ENCODE peak calls at places on chromosomes 11 and 22, in five cellular contexts. One of them, this sample, is unnamed.

GRCh38 chr11:95799531-95799930 is 9.2 kb downstream of the CEP57 start:
- DNase-seq in fibroblast of pulmonary artery: no peak
- DNase-seq in thyroid gland: no peak
- DNase-seq in HFF-Myc: peak; percentile 30
- DNase-seq in brain microvascular endothelial cell: no peak
- DNase-seq in this sample: no peak

GRCh38 chr11:29280452-29280851 is 736.4 kb downstream of the KCNA4 start:
- DNase-seq in fibroblast of pulmonary artery: peak; percentile 29
- DNase-seq in thyroid gland: no peak
- DNase-seq in HFF-Myc: no peak
- DNase-seq in brain microvascular endothelial cell: no peak
- DNase-seq in this sample: peak; percentile 66

GRCh38 chr22:43889366-43890253 is 2.2 kb downstream of the PNPLA5 start:
- DNase-seq in fibroblast of pulmonary artery: peak; percentile 28
- DNase-seq in thyroid gland: no peak
- DNase-seq in HFF-Myc: no peak
- DNase-seq in brain microvascular endothelial cell: no peak
- DNase-seq in this sample: peak; percentile 19

GRCh38 chr11:12270215-12270797 is 107.1 kb upstream of the PARVA start:
- DNase-seq in fibroblast of pulmonary artery: peak; percentile 35
- DNase-seq in thyroid gland: no peak
- DNase-seq in HFF-Myc: no peak
- DNase-seq in brain microvascular endothelial cell: no peak
- DNase-seq in this sample: no peak

GRCh38 chr11:17770917-17771316 is 36.3 kb downstream of the KCNC1 start:
- DNase-seq in fibroblast of pulmonary artery: peak; percentile 16
- DNase-seq in thyroid gland: no peak
- DNase-seq in HFF-Myc: no peak
- DNase-seq in brain microvascular endothelial cell: no peak
- DNase-seq in this sample: no peak

GRCh38 chr11:28536504-28537267 is 428.5 kb downstream of the METTL15 start:
- DNase-seq in fibroblast of pulmonary artery: no peak
- DNase-seq in thyroid gland: no peak
- DNase-seq in HFF-Myc: no peak
- DNase-seq in brain microvascular endothelial cell: no peak
- DNase-seq in this sample: peak; percentile 73

GRCh38 chr11:66281001-66281400 is 3.0 kb downstream of the CNIH2 start:
- DNase-seq in fibroblast of pulmonary artery: no peak
- DNase-seq in thyroid gland: no peak
- DNase-seq in HFF-Myc: no peak
- DNase-seq in brain microvascular endothelial cell: no peak
- DNase-seq in this sample: peak; percentile 37

GRCh38 chr11:61577383-61578118 is 3.3 kb downstream of the SYT7 start:
- DNase-seq in fibroblast of pulmonary artery: no peak
- DNase-seq in thyroid gland: peak; percentile 25
- DNase-seq in HFF-Myc: no peak
- DNase-seq in brain microvascular endothelial cell: no peak
- DNase-seq in this sample: peak; percentile 49

GRCh38 chr11:11468919-11469318 is 115.9 kb upstream of the CSNK2A3 start:
- DNase-seq in fibroblast of pulmonary artery: no peak
- DNase-seq in thyroid gland: no peak
- DNase-seq in HFF-Myc: no peak
- DNase-seq in brain microvascular endothelial cell: peak; percentile 88
- DNase-seq in this sample: no peak

GRCh38 chr11:36452987-36453386 is 57.1 kb downstream of the TRAF6 start:
- DNase-seq in fibroblast of pulmonary artery: no peak
- DNase-seq in thyroid gland: no peak
- DNase-seq in HFF-Myc: no peak
- DNase-seq in brain microvascular endothelial cell: no peak
- DNase-seq in this sample: peak; percentile 57

GRCh38 chr11:36622431-36623136 is 24.5 kb upstream of the RAG2 start:
- DNase-seq in fibroblast of pulmonary artery: peak; percentile 56
- DNase-seq in thyroid gland: no peak
- DNase-seq in HFF-Myc: peak; percentile 11
- DNase-seq in brain microvascular endothelial cell: peak; percentile 18
- DNase-seq in this sample: peak; percentile 48

GRCh38 chr11:26841818-26842457 is 120.1 kb upstream of the SLC5A12 start:
- DNase-seq in fibroblast of pulmonary artery: peak; percentile 80
- DNase-seq in thyroid gland: no peak
- DNase-seq in HFF-Myc: no peak
- DNase-seq in brain microvascular endothelial cell: peak; percentile 33
- DNase-seq in this sample: no peak

GRCh38 chr11:106473089-106473722 is 395.7 kb downstream of the AASDHPPT start:
- DNase-seq in fibroblast of pulmonary artery: peak; percentile 80
- DNase-seq in thyroid gland: no peak
- DNase-seq in HFF-Myc: no peak
- DNase-seq in brain microvascular endothelial cell: peak; percentile 66
- DNase-seq in this sample: peak; percentile 90

GRCh38 chr22:41201146-41201545 is 4.0 kb upstream of the L3MBTL2 start:
- DNase-seq in fibroblast of pulmonary artery: no peak
- DNase-seq in thyroid gland: no peak
- DNase-seq in HFF-Myc: no peak
- DNase-seq in brain microvascular endothelial cell: no peak
- DNase-seq in this sample: no peak

GRCh38 chr22:41203118-41203517 is 2.0 kb upstream of the L3MBTL2 start:
- DNase-seq in fibroblast of pulmonary artery: no peak
- DNase-seq in thyroid gland: no peak
- DNase-seq in HFF-Myc: no peak
- DNase-seq in brain microvascular endothelial cell: no peak
- DNase-seq in this sample: no peak

GRCh38 chr22:41206719-41207118 is 1.6 kb downstream of the L3MBTL2 start:
- DNase-seq in fibroblast of pulmonary artery: no peak
- DNase-seq in thyroid gland: no peak
- DNase-seq in HFF-Myc: no peak
- DNase-seq in brain microvascular endothelial cell: no peak
- DNase-seq in this sample: no peak

GRCh38 chr22:41204066-41204465 is 1.0 kb upstream of the L3MBTL2 start:
- DNase-seq in fibroblast of pulmonary artery: no peak
- DNase-seq in thyroid gland: no peak
- DNase-seq in HFF-Myc: no peak
- DNase-seq in brain microvascular endothelial cell: no peak
- DNase-seq in this sample: no peak

DNA sequence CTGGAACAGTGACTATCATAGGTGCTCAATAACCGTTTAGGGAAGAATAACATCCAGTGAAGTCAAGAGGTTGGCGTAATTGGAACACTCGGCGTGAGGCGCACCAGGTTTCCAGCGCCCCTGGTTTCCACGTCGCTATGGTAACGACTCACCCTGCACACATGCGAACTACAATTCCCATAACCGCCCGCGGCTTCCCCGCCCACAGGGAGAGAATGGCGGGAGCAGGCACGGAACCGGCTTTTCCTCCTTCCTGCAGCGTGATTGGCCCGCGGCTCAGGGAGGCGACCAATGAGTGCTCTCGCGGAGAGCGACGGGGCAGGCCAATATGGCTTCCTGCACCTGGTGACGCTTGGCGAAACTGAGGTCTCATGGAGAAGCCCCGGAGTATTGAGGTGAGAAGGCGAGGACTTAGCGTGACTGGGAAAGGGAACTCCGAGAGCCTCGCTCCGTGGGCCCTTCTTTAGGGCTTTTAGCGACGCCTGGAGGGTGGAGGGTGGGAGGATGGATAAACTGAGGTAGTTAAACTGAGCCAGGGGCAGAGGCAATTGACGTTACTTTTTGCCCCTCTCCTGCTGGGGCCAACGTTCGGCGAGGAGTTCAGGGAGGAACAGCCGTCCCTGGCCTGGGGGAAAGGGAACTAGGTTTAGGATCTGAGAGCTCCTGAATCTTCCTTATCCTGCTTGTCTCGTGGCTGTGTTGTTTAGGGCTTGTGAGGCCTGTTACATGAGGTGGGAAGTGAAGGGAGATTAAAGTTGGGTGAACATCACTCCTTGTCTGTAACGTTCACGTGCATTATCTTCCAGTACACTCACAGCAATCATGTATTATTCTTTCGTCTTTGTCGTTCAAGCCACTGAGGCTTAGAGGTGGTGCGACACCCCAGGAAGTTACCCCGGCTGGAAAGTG is at the start of gene L3MBTL2:
- DNase-seq in fibroblast of pulmonary artery: peak; percentile 94
- DNase-seq in thyroid gland: peak; percentile 97
- DNase-seq in HFF-Myc: peak; percentile 85
- DNase-seq in brain microvascular endothelial cell: peak; percentile 96
- DNase-seq in this sample: peak; percentile 95
- H3K4me3 ChIP-seq in fibroblast of pulmonary artery: peak within 1 kb of the TSS; percentile 99
- H3K4me3 ChIP-seq in thyroid gland: peak within 1 kb of the TSS; percentile 69
- H3K4me3 ChIP-seq in HFF-Myc: peak within 1 kb of the TSS; percentile 86
- H3K4me3 ChIP-seq in brain microvascular endothelial cell: peak within 1 kb of the TSS; percentile 99
- H3K4me3 ChIP-seq in this sample: peak within 1 kb of the TSS; percentile 89

DNA sequence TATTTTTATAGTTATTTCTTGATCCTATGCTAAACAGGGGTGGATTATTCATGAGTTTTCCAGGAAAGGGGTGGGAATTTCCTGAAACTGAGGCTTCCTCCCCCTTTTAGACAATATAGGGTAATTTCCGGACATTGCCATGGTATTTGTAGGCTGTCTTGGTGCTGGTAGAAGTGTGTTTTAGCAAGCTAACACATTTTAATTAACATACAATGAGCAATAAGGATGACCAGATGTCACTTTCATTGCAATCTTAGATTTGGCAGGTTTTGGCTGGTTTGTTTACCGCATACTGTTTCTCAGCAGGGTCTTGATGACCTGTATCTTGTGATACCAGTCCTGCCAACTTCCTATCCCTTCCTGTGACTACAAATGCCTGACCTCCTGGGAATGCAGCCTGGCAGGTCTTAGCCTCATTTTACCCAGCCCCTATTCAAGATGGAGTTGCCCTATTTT is 992 bp upstream of the C1QTNF6 start:
- DNase-seq in fibroblast of pulmonary artery: peak; percentile 75
- DNase-seq in thyroid gland: no peak
- DNase-seq in HFF-Myc: no peak
- DNase-seq in brain microvascular endothelial cell: no peak
- DNase-seq in this sample: peak; percentile 82
- H3K4me3 ChIP-seq in fibroblast of pulmonary artery: peak overlapping the region; percentile 64
- H3K4me3 ChIP-seq in thyroid gland: no peak overlapping the region
- H3K4me3 ChIP-seq in HFF-Myc: no peak overlapping the region
- H3K4me3 ChIP-seq in brain microvascular endothelial cell: no peak overlapping the region
- H3K4me3 ChIP-seq in this sample: peak overlapping the region; percentile 56

DNA sequence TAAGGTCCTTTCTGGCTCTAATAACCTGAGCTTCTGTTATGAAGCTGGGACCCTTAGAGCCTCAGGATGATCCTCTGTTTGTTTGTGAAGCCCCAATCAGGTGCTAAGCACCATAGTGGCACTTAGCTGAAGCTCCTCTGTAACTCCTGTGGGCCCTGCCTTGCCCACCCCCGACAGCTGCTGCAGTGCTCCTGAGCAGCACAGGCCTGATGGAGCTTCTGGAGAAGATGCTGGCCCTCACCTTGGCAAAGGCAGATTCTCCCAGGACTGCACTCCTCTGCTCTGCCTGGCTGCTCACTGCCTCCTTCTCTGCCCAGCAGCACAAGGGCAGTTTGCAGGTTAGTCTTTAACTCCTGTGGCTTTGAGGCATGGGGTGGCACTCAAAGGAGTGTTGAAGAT is 19.0 kb upstream of the CCDC134 start:
- DNase-seq in fibroblast of pulmonary artery: no peak
- DNase-seq in thyroid gland: no peak
- DNase-seq in HFF-Myc: no peak
- DNase-seq in brain microvascular endothelial cell: no peak
- DNase-seq in this sample: no peak
- H3K4me3 ChIP-seq in fibroblast of pulmonary artery: no peak overlapping the region
- H3K4me3 ChIP-seq in thyroid gland: no peak overlapping the region
- H3K4me3 ChIP-seq in HFF-Myc: no peak overlapping the region
- H3K4me3 ChIP-seq in brain microvascular endothelial cell: no peak overlapping the region
- H3K4me3 ChIP-seq in this sample: no peak overlapping the region

DNA sequence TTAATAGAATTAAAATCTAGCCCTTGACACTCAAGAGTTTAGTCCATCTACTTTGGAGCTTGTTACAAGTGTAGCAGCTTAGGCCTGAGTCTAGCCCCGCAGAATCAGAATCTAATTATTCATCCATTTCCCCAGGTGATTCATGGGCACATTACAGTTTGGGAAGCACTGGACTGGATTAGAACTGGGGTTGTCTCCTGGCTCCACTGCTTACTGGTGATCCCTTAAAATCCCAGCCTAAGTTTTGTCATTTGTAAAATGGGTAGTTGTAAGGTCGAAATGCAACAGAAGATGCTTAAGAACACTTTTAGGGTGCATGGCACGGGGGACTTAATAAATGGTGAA is 1.3 kb downstream of the STX3 start:
- DNase-seq in fibroblast of pulmonary artery: peak; percentile 8
- DNase-seq in thyroid gland: no peak
- DNase-seq in HFF-Myc: no peak
- DNase-seq in brain microvascular endothelial cell: peak; percentile 25
- DNase-seq in this sample: no peak
- H3K4me3 ChIP-seq in fibroblast of pulmonary artery: peak overlapping the region; percentile 87
- H3K4me3 ChIP-seq in thyroid gland: no peak overlapping the region
- H3K4me3 ChIP-seq in HFF-Myc: peak overlapping the region; percentile 72
- H3K4me3 ChIP-seq in brain microvascular endothelial cell: peak overlapping the region; percentile 88
- H3K4me3 ChIP-seq in this sample: peak overlapping the region; percentile 92

GRCh38 chr22:25663654-25664053 is 78.3 kb upstream of the MYO18B start:
- DNase-seq in fibroblast of pulmonary artery: no peak
- DNase-seq in thyroid gland: no peak
- DNase-seq in HFF-Myc: no peak
- DNase-seq in brain microvascular endothelial cell: no peak
- DNase-seq in this sample: no peak

GRCh38 chr22:25658641-25659040 is 83.3 kb upstream of the MYO18B start:
- DNase-seq in fibroblast of pulmonary artery: peak; percentile 10
- DNase-seq in thyroid gland: no peak
- DNase-seq in HFF-Myc: no peak
- DNase-seq in brain microvascular endothelial cell: no peak
- DNase-seq in this sample: no peak

GRCh38 chr22:25659413-25659812 is 82.6 kb upstream of the MYO18B start:
- DNase-seq in fibroblast of pulmonary artery: no peak
- DNase-seq in thyroid gland: no peak
- DNase-seq in HFF-Myc: no peak
- DNase-seq in brain microvascular endothelial cell: no peak
- DNase-seq in this sample: no peak

GRCh38 chr22:25656724-25657123 is 85.3 kb upstream of the MYO18B start:
- DNase-seq in fibroblast of pulmonary artery: no peak
- DNase-seq in thyroid gland: no peak
- DNase-seq in HFF-Myc: no peak
- DNase-seq in brain microvascular endothelial cell: no peak
- DNase-seq in this sample: no peak

GRCh38 chr22:25661067-25661466 is 80.9 kb upstream of the MYO18B start:
- DNase-seq in fibroblast of pulmonary artery: peak; percentile 79
- DNase-seq in thyroid gland: no peak
- DNase-seq in HFF-Myc: no peak
- DNase-seq in brain microvascular endothelial cell: no peak
- DNase-seq in this sample: no peak
- H3K4me3 ChIP-seq in fibroblast of pulmonary artery: no peak overlapping the region
- H3K4me3 ChIP-seq in thyroid gland: no peak overlapping the region
- H3K4me3 ChIP-seq in HFF-Myc: no peak overlapping the region
- H3K4me3 ChIP-seq in brain microvascular endothelial cell: no peak overlapping the region
- H3K4me3 ChIP-seq in this sample: no peak overlapping the region

GRCh38 chr11:8267831-8268529 is 4.3 kb upstream of the LMO1 start:
- DNase-seq in fibroblast of pulmonary artery: no peak
- DNase-seq in thyroid gland: peak; percentile 17
- DNase-seq in HFF-Myc: no peak
- DNase-seq in brain microvascular endothelial cell: no peak
- DNase-seq in this sample: no peak
- H3K4me3 ChIP-seq in fibroblast of pulmonary artery: no peak overlapping the region
- H3K4me3 ChIP-seq in thyroid gland: peak overlapping the region; percentile 35
- H3K4me3 ChIP-seq in HFF-Myc: no peak overlapping the region
- H3K4me3 ChIP-seq in brain microvascular endothelial cell: peak overlapping the region; percentile 32
- H3K4me3 ChIP-seq in this sample: no peak overlapping the region

GRCh38 chr22:31217890-31218287 is 5.8 kb downstream of the LIMK2 start:
- DNase-seq in fibroblast of pulmonary artery: no peak
- DNase-seq in thyroid gland: no peak
- DNase-seq in HFF-Myc: no peak
- DNase-seq in brain microvascular endothelial cell: no peak
- DNase-seq in this sample: no peak
- H3K4me3 ChIP-seq in fibroblast of pulmonary artery: no peak overlapping the region
- H3K4me3 ChIP-seq in thyroid gland: no peak overlapping the region
- H3K4me3 ChIP-seq in HFF-Myc: no peak overlapping the region
- H3K4me3 ChIP-seq in brain microvascular endothelial cell: no peak overlapping the region
- H3K4me3 ChIP-seq in this sample: no peak overlapping the region

GRCh38 chr22:19762315-19763140 is 1.9 kb downstream of the TBX1 start:
- DNase-seq in fibroblast of pulmonary artery: no peak
- DNase-seq in thyroid gland: no peak
- DNase-seq in HFF-Myc: no peak
- DNase-seq in brain microvascular endothelial cell: no peak
- DNase-seq in this sample: no peak
- H3K4me3 ChIP-seq in fibroblast of pulmonary artery: no peak overlapping the region
- H3K4me3 ChIP-seq in thyroid gland: no peak overlapping the region
- H3K4me3 ChIP-seq in HFF-Myc: peak overlapping the region; percentile 44
- H3K4me3 ChIP-seq in brain microvascular endothelial cell: peak overlapping the region; percentile 12
- H3K4me3 ChIP-seq in this sample: peak overlapping the region; percentile 78

This sample was measured in PC-3.